ENCODE peak calls at places on chromosomes 4 and X, in seven cellular contexts. One of them, this sample, is unnamed. For H3K36me3, the result is how much of the 10 kb centered on the place peaks cover.

GRCh38 chrX:3320471-3321046 is 25.9 kb downstream of the MXRA5 start:
- DNase-seq in lung: no peak
- DNase-seq in tibial nerve: no peak
- DNase-seq in tibial artery: peak
- DNase-seq in pancreas: no peak
- DNase-seq in adrenal gland: no peak
- DNase-seq in heart left ventricle: no peak
- DNase-seq in this sample: no peak

GRCh38 chrX:16589211-16589610 is 60.7 kb upstream of the S100G start:
- DNase-seq in lung: no peak
- DNase-seq in tibial nerve: peak
- DNase-seq in tibial artery: no peak
- DNase-seq in pancreas: no peak
- DNase-seq in adrenal gland: no peak
- DNase-seq in heart left ventricle: no peak
- DNase-seq in this sample: no peak

GRCh38 chr4:158999166-158999682 is 103.7 kb upstream of the RAPGEF2 start:
- DNase-seq in lung: no peak
- DNase-seq in tibial nerve: no peak
- DNase-seq in tibial artery: no peak
- DNase-seq in pancreas: no peak
- DNase-seq in adrenal gland: no peak
- DNase-seq in heart left ventricle: no peak
- DNase-seq in this sample: no peak

GRCh38 chr4:111362891-111363290 is 740.0 kb upstream of the PITX2 start:
- DNase-seq in lung: no peak
- DNase-seq in tibial nerve: peak
- DNase-seq in tibial artery: peak
- DNase-seq in pancreas: no peak
- DNase-seq in adrenal gland: no peak
- DNase-seq in heart left ventricle: no peak
- DNase-seq in this sample: no peak

GRCh38 chrX:88397551-88397950 is 349.5 kb upstream of the CPXCR1 start:
- DNase-seq in lung: no peak
- DNase-seq in tibial nerve: no peak
- DNase-seq in tibial artery: no peak
- DNase-seq in pancreas: no peak
- DNase-seq in adrenal gland: no peak
- DNase-seq in heart left ventricle: no peak
- DNase-seq in this sample: no peak

GRCh38 chrX:103475381-103475780 is 43.9 kb downstream of the RAB40A start:
- DNase-seq in lung: no peak
- DNase-seq in tibial nerve: no peak
- DNase-seq in tibial artery: no peak
- DNase-seq in pancreas: no peak
- DNase-seq in adrenal gland: no peak
- DNase-seq in heart left ventricle: no peak
- DNase-seq in this sample: no peak

GRCh38 chr4:15659768-15660394 is 4.7 kb upstream of the FBXL5 start:
- DNase-seq in lung: peak
- DNase-seq in tibial nerve: peak
- DNase-seq in tibial artery: no peak
- DNase-seq in pancreas: no peak
- DNase-seq in adrenal gland: no peak
- DNase-seq in heart left ventricle: no peak
- DNase-seq in this sample: no peak

GRCh38 chr4:122803788-122804208 is 22.8 kb upstream of the FGF2 start:
- DNase-seq in lung: no peak
- DNase-seq in tibial nerve: no peak
- DNase-seq in tibial artery: no peak
- DNase-seq in pancreas: no peak
- DNase-seq in adrenal gland: peak
- DNase-seq in heart left ventricle: no peak
- DNase-seq in this sample: no peak

GRCh38 chr4:78481180-78481579 is 70.4 kb upstream of the ANXA3 start:
- DNase-seq in lung: no peak
- DNase-seq in tibial nerve: no peak
- DNase-seq in tibial artery: no peak
- DNase-seq in pancreas: no peak
- DNase-seq in adrenal gland: no peak
- DNase-seq in heart left ventricle: no peak
- DNase-seq in this sample: no peak

GRCh38 chr4:38785901-38786402 is 3.2 kb upstream of the TLR10 start:
- DNase-seq in lung: no peak
- DNase-seq in tibial nerve: no peak
- DNase-seq in tibial artery: peak
- DNase-seq in pancreas: no peak
- DNase-seq in adrenal gland: no peak
- DNase-seq in heart left ventricle: no peak
- DNase-seq in this sample: no peak

GRCh38 chrX:103688949-103689348 is 2.5 kb upstream of the MORF4L2 start:
- DNase-seq in lung: no peak
- DNase-seq in tibial nerve: no peak
- DNase-seq in tibial artery: no peak
- DNase-seq in pancreas: no peak
- DNase-seq in adrenal gland: no peak
- DNase-seq in heart left ventricle: no peak
- DNase-seq in this sample: no peak

GRCh38 chr4:71184195-71184781 is 154.5 kb upstream of the SLC4A4 start:
- DNase-seq in lung: peak
- DNase-seq in tibial nerve: peak
- DNase-seq in tibial artery: no peak
- DNase-seq in pancreas: peak
- DNase-seq in adrenal gland: peak
- DNase-seq in heart left ventricle: no peak
- DNase-seq in this sample: no peak

GRCh38 chr4:53116959-53117358 is 248.9 kb downstream of the SCFD2 start:
- DNase-seq in lung: no peak
- DNase-seq in tibial nerve: peak
- DNase-seq in tibial artery: no peak
- DNase-seq in pancreas: no peak
- DNase-seq in adrenal gland: no peak
- DNase-seq in heart left ventricle: no peak
- DNase-seq in this sample: no peak

GRCh38 chrX:81195712-81196111 is 6.0 kb downstream of the HMGN5 start:
- DNase-seq in lung: peak
- DNase-seq in tibial nerve: peak
- DNase-seq in tibial artery: no peak
- DNase-seq in pancreas: peak
- DNase-seq in adrenal gland: peak
- DNase-seq in heart left ventricle: no peak
- DNase-seq in this sample: peak

GRCh38 chr4:158996669-158997074 is 106.2 kb upstream of the RAPGEF2 start:
- DNase-seq in lung: no peak
- DNase-seq in tibial nerve: no peak
- DNase-seq in tibial artery: no peak
- DNase-seq in pancreas: no peak
- DNase-seq in adrenal gland: peak
- DNase-seq in heart left ventricle: no peak
- DNase-seq in this sample: no peak

GRCh38 chr4:57110635-57111546 is 706 bp upstream of the IGFBP7 start:
- DNase-seq in lung: peak
- DNase-seq in tibial nerve: peak
- DNase-seq in tibial artery: peak
- DNase-seq in pancreas: peak
- DNase-seq in adrenal gland: no peak
- DNase-seq in heart left ventricle: peak
- DNase-seq in this sample: peak

DNA sequence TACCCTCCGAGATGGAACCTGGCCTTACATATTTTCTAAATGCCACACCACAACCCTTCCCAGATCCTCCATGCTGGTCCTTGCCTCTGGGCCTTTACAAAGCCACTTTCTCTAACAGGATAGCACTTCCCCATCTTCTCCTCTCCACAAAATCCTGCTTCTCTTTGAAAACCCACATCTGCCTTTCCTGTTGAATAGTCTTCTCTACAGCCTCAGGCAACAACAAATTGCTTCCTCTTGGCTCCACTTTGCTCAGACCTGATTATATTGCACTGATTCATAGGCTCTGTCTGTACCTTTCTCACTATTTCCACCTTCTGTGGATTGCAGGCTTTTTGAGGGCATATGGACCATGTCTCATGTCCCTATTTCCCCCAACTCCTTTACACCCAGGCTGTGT is 203.7 kb upstream of the MBNL3 start:
- DNase-seq in lung: no peak
- DNase-seq in tibial nerve: no peak
- DNase-seq in tibial artery: no peak
- DNase-seq in pancreas: no peak
- DNase-seq in adrenal gland: no peak
- DNase-seq in heart left ventricle: no peak
- DNase-seq in this sample: no peak
- H3K36me3 ChIP-seq in lung: under half
- H3K36me3 ChIP-seq in tibial nerve: under half
- H3K36me3 ChIP-seq in tibial artery: under half
- H3K36me3 ChIP-seq in pancreas: under half
- H3K36me3 ChIP-seq in adrenal gland: under half
- H3K36me3 ChIP-seq in heart left ventricle: under half
- H3K36me3 ChIP-seq in this sample: under half

GRCh38 chr4:39910064-39910463 is 67.6 kb downstream of the PDS5A start:
- DNase-seq in lung: no peak
- DNase-seq in tibial nerve: no peak
- DNase-seq in tibial artery: no peak
- DNase-seq in pancreas: no peak
- DNase-seq in adrenal gland: no peak
- DNase-seq in heart left ventricle: no peak
- DNase-seq in this sample: no peak
- H3K36me3 ChIP-seq in lung: under half
- H3K36me3 ChIP-seq in tibial nerve: under half
- H3K36me3 ChIP-seq in tibial artery: under half
- H3K36me3 ChIP-seq in pancreas: under half
- H3K36me3 ChIP-seq in adrenal gland: under half
- H3K36me3 ChIP-seq in heart left ventricle: under half
- H3K36me3 ChIP-seq in this sample: under half

GRCh38 chr4:77167173-77167572 is 10.2 kb downstream of the CCNG2 start:
- DNase-seq in lung: no peak
- DNase-seq in tibial nerve: no peak
- DNase-seq in tibial artery: no peak
- DNase-seq in pancreas: no peak
- DNase-seq in adrenal gland: no peak
- DNase-seq in heart left ventricle: no peak
- DNase-seq in this sample: no peak
- H3K36me3 ChIP-seq in lung: under half
- H3K36me3 ChIP-seq in tibial nerve: under half
- H3K36me3 ChIP-seq in tibial artery: half or more
- H3K36me3 ChIP-seq in pancreas: under half
- H3K36me3 ChIP-seq in adrenal gland: half or more
- H3K36me3 ChIP-seq in heart left ventricle: under half
- H3K36me3 ChIP-seq in this sample: under half

GRCh38 chr4:7863911-7864681 is 75.6 kb downstream of the AFAP1 start:
- DNase-seq in lung: no peak
- DNase-seq in tibial nerve: no peak
- DNase-seq in tibial artery: no peak
- DNase-seq in pancreas: no peak
- DNase-seq in adrenal gland: no peak
- DNase-seq in heart left ventricle: no peak
- DNase-seq in this sample: no peak
- H3K36me3 ChIP-seq in lung: under half
- H3K36me3 ChIP-seq in tibial nerve: under half
- H3K36me3 ChIP-seq in tibial artery: under half
- H3K36me3 ChIP-seq in pancreas: under half
- H3K36me3 ChIP-seq in adrenal gland: under half
- H3K36me3 ChIP-seq in heart left ventricle: under half
- H3K36me3 ChIP-seq in this sample: under half

GRCh38 chr4:82429728-82430192 is 502 bp downstream of the HNRNPDL start:
- DNase-seq in lung: no peak
- DNase-seq in tibial nerve: no peak
- DNase-seq in tibial artery: no peak
- DNase-seq in pancreas: no peak
- DNase-seq in adrenal gland: no peak
- DNase-seq in heart left ventricle: no peak
- DNase-seq in this sample: no peak

GRCh38 chr4:82428969-82429727 is 1.1 kb downstream of the HNRNPDL start:
- DNase-seq in lung: peak
- DNase-seq in tibial nerve: peak
- DNase-seq in tibial artery: peak
- DNase-seq in pancreas: peak
- DNase-seq in adrenal gland: peak
- DNase-seq in heart left ventricle: peak
- DNase-seq in this sample: peak

GRCh38 chr4:82431831-82432230 is 1.4 kb downstream of the ENOPH1 start:
- DNase-seq in lung: no peak
- DNase-seq in tibial nerve: no peak
- DNase-seq in tibial artery: no peak
- DNase-seq in pancreas: no peak
- DNase-seq in adrenal gland: no peak
- DNase-seq in heart left ventricle: no peak
- DNase-seq in this sample: no peak

GRCh38 chr4:82431026-82431745 is 796 bp downstream of the ENOPH1 start:
- DNase-seq in lung: peak
- DNase-seq in tibial nerve: no peak
- DNase-seq in tibial artery: peak
- DNase-seq in pancreas: peak
- DNase-seq in adrenal gland: peak
- DNase-seq in heart left ventricle: no peak
- DNase-seq in this sample: no peak

GRCh38 chr4:82430193-82431025 is at the start of the genes ENOPH1 and HNRNPDL:
- DNase-seq in lung: peak
- DNase-seq in tibial nerve: peak
- DNase-seq in tibial artery: peak
- DNase-seq in pancreas: peak
- DNase-seq in adrenal gland: peak
- DNase-seq in heart left ventricle: peak
- DNase-seq in this sample: peak
- H3K36me3 ChIP-seq in lung: under half
- H3K36me3 ChIP-seq in tibial nerve: under half
- H3K36me3 ChIP-seq in tibial artery: under half
- H3K36me3 ChIP-seq in pancreas: under half
- H3K36me3 ChIP-seq in adrenal gland: under half
- H3K36me3 ChIP-seq in heart left ventricle: under half
- H3K36me3 ChIP-seq in this sample: under half

GRCh38 chr4:13612569-13612968 is 15.0 kb downstream of the BOD1L1 start:
- DNase-seq in lung: no peak
- DNase-seq in tibial nerve: no peak
- DNase-seq in tibial artery: no peak
- DNase-seq in pancreas: no peak
- DNase-seq in adrenal gland: no peak
- DNase-seq in heart left ventricle: no peak
- DNase-seq in this sample: no peak

GRCh38 chr4:13615162-13615561 is 12.4 kb downstream of the BOD1L1 start:
- DNase-seq in lung: no peak
- DNase-seq in tibial nerve: no peak
- DNase-seq in tibial artery: no peak
- DNase-seq in pancreas: no peak
- DNase-seq in adrenal gland: no peak
- DNase-seq in heart left ventricle: no peak
- DNase-seq in this sample: no peak

GRCh38 chr4:13616597-13616996 is 10.9 kb downstream of the BOD1L1 start:
- DNase-seq in lung: no peak
- DNase-seq in tibial nerve: no peak
- DNase-seq in tibial artery: no peak
- DNase-seq in pancreas: no peak
- DNase-seq in adrenal gland: no peak
- DNase-seq in heart left ventricle: no peak
- DNase-seq in this sample: no peak

GRCh38 chr4:13618212-13618806 is 9.2 kb downstream of the BOD1L1 start:
- DNase-seq in lung: no peak
- DNase-seq in tibial nerve: no peak
- DNase-seq in tibial artery: no peak
- DNase-seq in pancreas: no peak
- DNase-seq in adrenal gland: no peak
- DNase-seq in heart left ventricle: no peak
- DNase-seq in this sample: no peak

GRCh38 chr4:13617801-13618200 is 9.7 kb downstream of the BOD1L1 start:
- DNase-seq in lung: no peak
- DNase-seq in tibial nerve: no peak
- DNase-seq in tibial artery: no peak
- DNase-seq in pancreas: no peak
- DNase-seq in adrenal gland: no peak
- DNase-seq in heart left ventricle: no peak
- DNase-seq in this sample: no peak
- H3K36me3 ChIP-seq in lung: under half
- H3K36me3 ChIP-seq in tibial nerve: under half
- H3K36me3 ChIP-seq in tibial artery: half or more
- H3K36me3 ChIP-seq in pancreas: under half
- H3K36me3 ChIP-seq in adrenal gland: under half
- H3K36me3 ChIP-seq in heart left ventricle: under half
- H3K36me3 ChIP-seq in this sample: under half